ENCODE peak calls at places on chromosomes 12 and 14, in seven cellular contexts. K is K562, G is HepG2, B is GM12878, T is HCT116, N is NT2/D1, V is SK-N-SH. F is an unnamed sample.

GRCh38 chr12:19867151-19867550 is 427.9 kb downstream of the AEBP2 start:
- DNase-seq in N (no peak), K (no peak), T (no peak), G (no peak), V (no peak), B (no peak), F (no peak)

GRCh38 chr14:56585461-56586084 is 6.0 kb downstream of the TMEM260 start:
- DNase-seq in G (no peak), K (no peak), B (no peak), N (no peak), V (no peak), T (no peak), F (no peak)

GRCh38 chr14:101819251-101819990 is 57.9 kb downstream of the PPP2R5C start:
- DNase-seq in B (no peak), K (no peak), T (no peak), N (no peak), G (no peak), V (no peak), F (no peak)

GRCh38 chr12:32134144-32134888 is 27.7 kb downstream of the BICD1 start:
- DNase-seq in K (no peak), T (no peak), V (peak; percentile 47), B (peak; percentile 61), G (no peak), N (no peak), F (no peak)

GRCh38 chr14:104820669-104821228 is 19.8 kb downstream of the ZBTB42 start:
- DNase-seq in K (no peak), T (no peak), G (peak; percentile 81), V (peak; percentile 92), N (no peak), B (no peak), F (peak; percentile 49)

GRCh38 chr14:68841030-68841809 is 48.4 kb upstream of the ZFP36L1 start:
- DNase-seq in G (no peak), T (no peak), V (no peak), K (no peak), B (no peak), N (no peak), F (no peak)

GRCh38 chr12:113298861-113299545 is 35.9 kb downstream of the SLC8B1 start:
- DNase-seq in K (no peak), T (no peak), V (no peak), B (no peak), N (no peak), G (no peak), F (no peak)

GRCh38 chr14:68797180-68797670 is 4.4 kb upstream of the ZFP36L1 start:
- DNase-seq in V (no peak), N (peak; percentile 80), T (no peak), B (no peak), K (peak; percentile 41), G (no peak), F (peak; percentile 79)

GRCh38 chr12:62676521-62677307 is 210.1 kb downstream of the MON2 start:
- DNase-seq in G (no peak), B (no peak), K (no peak), T (no peak), V (no peak), N (no peak), F (no peak)

GRCh38 chr12:52009081-52009751 is 2.5 kb downstream of the TAMALIN start:
- DNase-seq in G (no peak), N (no peak), T (no peak), K (no peak), B (no peak), V (no peak), F (no peak)

GRCh38 chr14:35412281-35413057 is 7.9 kb upstream of the NFKBIA start:
- DNase-seq in N (no peak), B (no peak), T (no peak), V (no peak), G (no peak), K (no peak), F (no peak)

GRCh38 chr14:74952697-74953484 is 2.5 kb downstream of the PGF start:
- DNase-seq in K (no peak), V (no peak), B (no peak), T (no peak), G (no peak), N (no peak), F (no peak)

GRCh38 chr12:116990971-116991966 is 80.5 kb downstream of the FBXW8 start:
- DNase-seq in G (no peak), K (no peak), T (no peak), N (no peak), B (no peak), V (no peak), F (no peak)

GRCh38 chr14:70020350-70021170 is 141.3 kb downstream of the SMOC1 start:
- DNase-seq in G (no peak), N (no peak), B (no peak), T (no peak), K (no peak), V (no peak), F (no peak)

GRCh38 chr12:80038062-80038560 is 61.2 kb upstream of the OTOGL start:
- DNase-seq in B (no peak), K (no peak), N (no peak), V (no peak), G (no peak), T (no peak), F (no peak)

GRCh38 chr14:103629503-103630121 is 601 bp downstream of the KLC1 start:
- DNase-seq in B (no peak), G (no peak), K (peak; percentile 63), T (no peak), V (peak; percentile 87), N (no peak), F (no peak)

GRCh38 chr14:76826122-76826521 is at the start of gene LRRC74A:
- DNase-seq in B (no peak), T (no peak), V (no peak), G (no peak), K (no peak), N (no peak), F (no peak)

GRCh38 chr14:64942531-64943111 is at the start of gene GPX2:
- DNase-seq in T (no peak), G (peak; percentile 98), N (no peak), V (no peak), B (no peak), K (no peak), F (no peak)

GRCh38 chr14:64563696-64564095 is 13.9 kb downstream of the PPP1R36 start:
- DNase-seq in B (no peak), G (no peak), T (no peak), V (no peak), K (no peak), N (no peak), F (no peak)

GRCh38 chr12:108784270-108784669 is 53.0 kb upstream of the CORO1C start:
- DNase-seq in V (no peak), G (no peak), B (no peak), K (no peak), T (no peak), N (no peak), F (no peak)

GRCh38 chr14:98840511-98840910 is 431.5 kb downstream of the BCL11B start:
- DNase-seq in V (no peak), B (no peak), N (no peak), T (no peak), K (no peak), G (no peak), F (no peak)

GRCh38 chr14:98834119-98834518 is 437.9 kb downstream of the BCL11B start:
- DNase-seq in V (no peak), T (no peak), B (no peak), K (no peak), N (no peak), G (no peak), F (no peak)

GRCh38 chr14:98835825-98836100 is 436.2 kb downstream of the BCL11B start:
- DNase-seq in N (no peak), K (no peak), V (no peak), G (no peak), B (no peak), T (no peak), F (no peak)

GRCh38 chr14:98840076-98840475 is 431.9 kb downstream of the BCL11B start:
- DNase-seq in V (no peak), K (no peak), G (no peak), B (no peak), T (no peak), N (no peak), F (no peak)

GRCh38 chr14:98835051-98835824 is 436.8 kb downstream of the BCL11B start:
- DNase-seq in V (no peak), B (no peak), N (no peak), K (no peak), G (no peak), T (no peak), F (no peak)
- TF ChIP-seq YY1 in V (no peak), B (no peak), N (no peak), K (no peak), G (no peak), T (no peak), F (no peak)

DNA sequence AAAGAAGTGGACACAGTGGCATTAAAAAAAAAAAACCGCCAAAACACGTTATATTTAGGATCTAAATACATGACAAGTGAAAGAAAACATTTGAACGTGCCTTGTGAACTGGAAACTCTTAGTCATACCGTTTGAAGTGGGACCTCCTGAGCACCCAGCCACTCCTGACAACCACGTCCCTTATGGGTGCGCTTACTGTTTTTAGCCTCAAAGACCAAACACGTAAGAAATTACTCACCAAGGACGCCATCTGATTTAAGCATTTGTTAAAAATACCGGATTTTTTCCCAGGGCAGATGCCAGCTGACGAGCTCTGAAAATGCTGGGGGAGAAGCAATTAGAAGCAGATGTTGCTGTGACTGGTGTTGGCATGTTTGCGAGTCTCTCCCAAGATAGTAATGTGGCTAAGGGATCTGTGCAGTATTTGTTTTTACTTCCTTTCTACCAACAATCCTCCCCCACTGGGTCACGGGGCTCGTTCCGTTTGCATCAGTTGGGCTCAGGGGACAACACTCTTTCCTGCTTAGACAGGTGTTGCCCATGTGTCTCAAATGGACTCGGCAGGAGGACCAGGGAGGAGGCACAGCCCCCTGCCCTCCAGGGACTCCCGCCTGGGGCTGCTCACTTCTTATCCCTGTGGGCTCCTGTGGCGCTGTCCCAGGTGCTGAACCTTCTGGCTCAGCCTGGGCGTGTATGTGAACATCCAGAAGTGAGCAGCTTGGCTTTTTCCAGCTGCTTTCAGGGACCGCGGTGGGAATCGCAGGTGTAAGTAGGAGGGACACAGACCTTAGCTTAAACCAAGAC is 101.0 kb downstream of the BEGAIN start:
- DNase-seq in B (peak; percentile 66), K (peak; percentile 67), G (peak; percentile 43), V (peak; percentile 74), N (peak; percentile 49), T (no peak), F (peak; percentile 94)
- TF ChIP-seq YY1 in B (peak; percentile 13), K (no peak), G (no peak), V (no peak), N (no peak), T (no peak), F (no peak)

DNA sequence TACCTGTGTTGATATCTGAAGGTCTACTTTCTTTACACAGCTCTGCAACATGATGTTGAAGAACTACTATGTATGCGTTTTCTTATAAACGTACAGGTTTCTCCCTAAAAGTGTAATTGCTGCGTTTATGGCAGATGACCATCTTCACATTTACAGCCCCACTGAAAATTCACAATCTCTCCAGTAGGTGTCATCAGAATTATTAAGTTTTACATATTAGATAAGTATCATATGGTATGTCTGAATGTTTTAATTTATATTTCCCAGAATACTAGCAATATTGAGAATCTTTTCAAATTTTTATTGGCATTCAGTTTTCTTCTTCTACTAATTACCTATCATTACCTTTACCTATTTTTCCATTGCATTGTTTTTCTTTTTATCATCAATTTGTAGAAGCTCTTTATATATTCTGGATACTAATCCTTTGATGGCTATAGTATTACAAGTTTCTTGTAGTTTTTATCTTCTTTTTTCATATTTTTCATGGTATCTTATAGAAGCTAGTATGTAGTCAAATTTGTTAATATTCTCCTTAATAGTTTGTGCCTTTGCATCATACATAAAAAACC is 123.5 kb downstream of the CAPZA3 start:
- DNase-seq in B (no peak), G (peak; percentile 29), V (no peak), K (no peak), T (peak; percentile 47), N (no peak), F (no peak)
- TF ChIP-seq YY1 in B (no peak), G (no peak), V (no peak), K (no peak), T (no peak), N (no peak), F (no peak)

GRCh38 chr12:13124661-13125505 is 21.4 kb upstream of the GSG1 start:
- DNase-seq in N (peak; percentile 72), T (no peak), G (no peak), V (no peak), K (no peak), B (no peak), F (no peak)
- TF ChIP-seq YY1 in N (no peak), T (no peak), G (no peak), V (no peak), K (no peak), B (no peak), F (no peak)

F was measured in H1.